ENCODE peak calls at places on chromosomes 2 and 18, in eight cellular contexts. F is left ventricle myocardium superior, C is SW 1271, W is activated T-cell treated with anti-CD3 and anti-CD28 coated beads for 24 hours, B is astrocyte of the cerebellum, H is NT2/D1, S is iPS-NIHi11, K is HT1080. R is an unnamed sample.

GRCh38 chr2:145230546-145230945 is 710.6 kb upstream of the ZEB2 start:
- DNase-seq in F (no peak), C (no peak), W (no peak), B (peak), H (no peak), S (no peak), K (no peak), R (no peak)

GRCh38 chr2:159982842-159983785 is 79.3 kb downstream of the PLA2R1 start:
- DNase-seq in F (no peak), C (no peak), W (no peak), B (peak), H (peak), S (no peak), K (no peak), R (no peak)

GRCh38 chr2:201466050-201466660 is 14.6 kb downstream of the STRADB start:
- DNase-seq in F (no peak), C (no peak), W (no peak), B (peak), H (no peak), S (no peak), K (peak), R (no peak)

GRCh38 chr18:76558881-76559667 is 64.0 kb upstream of the ZNF516 start:
- DNase-seq in F (no peak), C (no peak), W (no peak), B (no peak), H (no peak), S (peak), K (no peak), R (no peak)

GRCh38 chr2:209426432-209426831 is 2.6 kb downstream of the MAP2 start:
- DNase-seq in F (no peak), C (no peak), W (no peak), B (peak), H (peak), S (peak), K (no peak), R (no peak)

GRCh38 chr2:114543106-114543806 is 100.8 kb downstream of the DPP10 start:
- DNase-seq in F (peak), C (no peak), W (no peak), B (no peak), H (no peak), S (peak), K (no peak), R (no peak)

GRCh38 chr2:30412392-30413321 is 34.4 kb upstream of the LCLAT1 start:
- DNase-seq in F (peak), C (no peak), W (no peak), B (no peak), H (no peak), S (no peak), K (no peak), R (no peak)

GRCh38 chr2:119939915-119940314 is 73.0 kb upstream of the EPB41L5 start:
- DNase-seq in F (no peak), C (no peak), W (no peak), B (no peak), H (no peak), S (no peak), K (no peak), R (no peak)

GRCh38 chr2:174263989-174264388 is 15.7 kb upstream of the OLA1 start:
- DNase-seq in F (no peak), C (peak), W (no peak), B (no peak), H (no peak), S (no peak), K (peak), R (no peak)

GRCh38 chr2:72144412-72144745 is 3.3 kb downstream of the CYP26B1 start:
- DNase-seq in F (peak), C (no peak), W (no peak), B (no peak), H (no peak), S (no peak), K (no peak), R (no peak)

GRCh38 chr2:106097370-106098000 is 96.6 kb downstream of the UXS1 start:
- DNase-seq in F (no peak), C (no peak), W (no peak), B (no peak), H (no peak), S (peak), K (no peak), R (no peak)

GRCh38 chr2:197673142-197673541 is 2.2 kb downstream of the RFTN2 start:
- DNase-seq in F (no peak), C (no peak), W (no peak), B (no peak), H (no peak), S (no peak), K (no peak), R (no peak)

GRCh38 chr2:70767699-70768584 is at the start of gene ADD2:
- DNase-seq in F (peak), C (peak), W (peak), B (no peak), H (peak), S (peak), K (peak), R (no peak)

GRCh38 chr2:111626037-111626861 is 257.7 kb downstream of the ANAPC1 start:
- DNase-seq in F (no peak), C (no peak), W (no peak), B (no peak), H (no peak), S (no peak), K (no peak), R (no peak)

GRCh38 chr2:8525582-8526402 is 156.1 kb upstream of the ID2 start:
- DNase-seq in F (peak), C (no peak), W (no peak), B (peak), H (no peak), S (peak), K (no peak), R (no peak)

GRCh38 chr2:60512063-60512622 is 41.3 kb downstream of the BCL11A start:
- DNase-seq in F (no peak), C (no peak), W (no peak), B (no peak), H (no peak), S (no peak), K (no peak), R (no peak)

GRCh38 chr18:45637546-45638327 is 22.5 kb downstream of the SLC14A2 start:
- DNase-seq in F (no peak), C (no peak), W (no peak), B (no peak), H (no peak), S (peak), K (no peak), R (no peak)

GRCh38 chr2:81266106-81266505 is 961.6 kb upstream of the LRRTM1 start:
- DNase-seq in F (no peak), C (peak), W (no peak), B (no peak), H (peak), S (peak), K (peak), R (no peak)

GRCh38 chr2:235049719-235050118 is 97.9 kb downstream of the SH3BP4 start:
- DNase-seq in F (no peak), C (no peak), W (no peak), B (no peak), H (no peak), S (no peak), K (no peak), R (no peak)

GRCh38 chr2:24491626-24492282 is 700 bp downstream of the NCOA1 start:
- DNase-seq in F (peak), C (no peak), W (peak), B (no peak), H (no peak), S (peak), K (peak), R (no peak)

GRCh38 chr18:23872701-23873550 is 141.6 kb upstream of the TTC39C start:
- DNase-seq in F (no peak), C (no peak), W (no peak), B (no peak), H (no peak), S (peak), K (no peak), R (no peak)

GRCh38 chr2:180980943-180981898 is 816 bp downstream of the UBE2E3 start:
- DNase-seq in F (peak), C (no peak), W (no peak), B (no peak), H (no peak), S (no peak), K (peak), R (no peak)

GRCh38 chr18:55779461-55779710 is 191.4 kb upstream of the TCF4 start:
- DNase-seq in F (peak), C (no peak), W (no peak), B (no peak), H (no peak), S (no peak), K (no peak), R (no peak)